ENCODE peak calls at places on chromosome 21, in eight cellular contexts. One of them, this sample, is unnamed.

GRCh38 chr21:42624936-42625335 is 28.5 kb upstream of the PDE9A start:
- DNase-seq in AG04449: no peak
- DNase-seq in OCI-LY7: no peak
- DNase-seq in epithelial cell of esophagus: no peak
- DNase-seq in GM10248: no peak
- DNase-seq in B cell: no peak
- DNase-seq in PC-9: no peak
- DNase-seq in cardiac fibroblast: no peak
- DNase-seq in this sample: no peak

GRCh38 chr21:24955275-24955961 is 651.9 kb downstream of the MRPL39 start:
- DNase-seq in AG04449: no peak
- DNase-seq in OCI-LY7: no peak
- DNase-seq in epithelial cell of esophagus: no peak
- DNase-seq in GM10248: peak
- DNase-seq in B cell: no peak
- DNase-seq in PC-9: no peak
- DNase-seq in cardiac fibroblast: no peak
- DNase-seq in this sample: peak

GRCh38 chr21:45336870-45337269 is 49.2 kb upstream of the POFUT2 start:
- DNase-seq in AG04449: no peak
- DNase-seq in OCI-LY7: no peak
- DNase-seq in epithelial cell of esophagus: no peak
- DNase-seq in GM10248: no peak
- DNase-seq in B cell: no peak
- DNase-seq in PC-9: no peak
- DNase-seq in cardiac fibroblast: peak
- DNase-seq in this sample: no peak

GRCh38 chr21:43303240-43304178 is 123.4 kb downstream of the SIK1 start:
- DNase-seq in AG04449: no peak
- DNase-seq in OCI-LY7: no peak
- DNase-seq in epithelial cell of esophagus: no peak
- DNase-seq in GM10248: no peak
- DNase-seq in B cell: no peak
- DNase-seq in PC-9: no peak
- DNase-seq in cardiac fibroblast: no peak
- DNase-seq in this sample: no peak

GRCh38 chr21:44019568-44019958 is 7.5 kb downstream of the TRAPPC10 start:
- DNase-seq in AG04449: no peak
- DNase-seq in OCI-LY7: no peak
- DNase-seq in epithelial cell of esophagus: no peak
- DNase-seq in GM10248: no peak
- DNase-seq in B cell: no peak
- DNase-seq in PC-9: no peak
- DNase-seq in cardiac fibroblast: no peak
- DNase-seq in this sample: no peak

GRCh38 chr21:45302082-45303061 is 14.7 kb upstream of the POFUT2 start:
- DNase-seq in AG04449: no peak
- DNase-seq in OCI-LY7: no peak
- DNase-seq in epithelial cell of esophagus: no peak
- DNase-seq in GM10248: no peak
- DNase-seq in B cell: no peak
- DNase-seq in PC-9: no peak
- DNase-seq in cardiac fibroblast: peak
- DNase-seq in this sample: no peak

GRCh38 chr21:44043613-44044012 is 31.5 kb downstream of the TRAPPC10 start:
- DNase-seq in AG04449: no peak
- DNase-seq in OCI-LY7: peak
- DNase-seq in epithelial cell of esophagus: no peak
- DNase-seq in GM10248: no peak
- DNase-seq in B cell: no peak
- DNase-seq in PC-9: no peak
- DNase-seq in cardiac fibroblast: no peak
- DNase-seq in this sample: no peak

GRCh38 chr21:43797415-43797814 is 8.0 kb downstream of the RRP1 start:
- DNase-seq in AG04449: no peak
- DNase-seq in OCI-LY7: no peak
- DNase-seq in epithelial cell of esophagus: no peak
- DNase-seq in GM10248: no peak
- DNase-seq in B cell: no peak
- DNase-seq in PC-9: no peak
- DNase-seq in cardiac fibroblast: no peak
- DNase-seq in this sample: no peak

GRCh38 chr21:42553435-42553834 is 39.8 kb downstream of the SLC37A1 start:
- DNase-seq in AG04449: no peak
- DNase-seq in OCI-LY7: no peak
- DNase-seq in epithelial cell of esophagus: no peak
- DNase-seq in GM10248: no peak
- DNase-seq in B cell: no peak
- DNase-seq in PC-9: no peak
- DNase-seq in cardiac fibroblast: no peak
- DNase-seq in this sample: no peak

GRCh38 chr21:42760977-42761751 is 107.7 kb downstream of the PDE9A start:
- DNase-seq in AG04449: no peak
- DNase-seq in OCI-LY7: no peak
- DNase-seq in epithelial cell of esophagus: no peak
- DNase-seq in GM10248: no peak
- DNase-seq in B cell: no peak
- DNase-seq in PC-9: no peak
- DNase-seq in cardiac fibroblast: no peak
- DNase-seq in this sample: no peak

GRCh38 chr21:14968821-14969220 is 96.0 kb downstream of the NRIP1 start:
- DNase-seq in AG04449: no peak
- DNase-seq in OCI-LY7: no peak
- DNase-seq in epithelial cell of esophagus: no peak
- DNase-seq in GM10248: no peak
- DNase-seq in B cell: no peak
- DNase-seq in PC-9: no peak
- DNase-seq in cardiac fibroblast: peak
- DNase-seq in this sample: no peak

GRCh38 chr21:45982256-45982757 is 737 bp downstream of the COL6A1 start:
- DNase-seq in AG04449: no peak
- DNase-seq in OCI-LY7: no peak
- DNase-seq in epithelial cell of esophagus: no peak
- DNase-seq in GM10248: no peak
- DNase-seq in B cell: no peak
- DNase-seq in PC-9: peak
- DNase-seq in cardiac fibroblast: no peak
- DNase-seq in this sample: no peak

GRCh38 chr21:31801551-31802234 is 69.8 kb upstream of the SCAF4 start:
- DNase-seq in AG04449: no peak
- DNase-seq in OCI-LY7: no peak
- DNase-seq in epithelial cell of esophagus: no peak
- DNase-seq in GM10248: no peak
- DNase-seq in B cell: no peak
- DNase-seq in PC-9: no peak
- DNase-seq in cardiac fibroblast: no peak
- DNase-seq in this sample: no peak

GRCh38 chr21:46189213-46189958 is 5.1 kb upstream of the SPATC1L start:
- DNase-seq in AG04449: no peak
- DNase-seq in OCI-LY7: no peak
- DNase-seq in epithelial cell of esophagus: peak
- DNase-seq in GM10248: no peak
- DNase-seq in B cell: peak
- DNase-seq in PC-9: no peak
- DNase-seq in cardiac fibroblast: peak
- DNase-seq in this sample: no peak

GRCh38 chr21:14711287-14711686 is 165.2 kb upstream of the SAMSN1 start:
- DNase-seq in AG04449: no peak
- DNase-seq in OCI-LY7: no peak
- DNase-seq in epithelial cell of esophagus: peak
- DNase-seq in GM10248: no peak
- DNase-seq in B cell: no peak
- DNase-seq in PC-9: no peak
- DNase-seq in cardiac fibroblast: no peak
- DNase-seq in this sample: no peak

GRCh38 chr21:15968911-15969310 is 239.1 kb downstream of the USP25 start:
- DNase-seq in AG04449: no peak
- DNase-seq in OCI-LY7: no peak
- DNase-seq in epithelial cell of esophagus: no peak
- DNase-seq in GM10248: no peak
- DNase-seq in B cell: no peak
- DNase-seq in PC-9: no peak
- DNase-seq in cardiac fibroblast: no peak
- DNase-seq in this sample: no peak
- TF ChIP-seq CTCF in AG04449: no peak
- TF ChIP-seq CTCF in OCI-LY7: no peak
- TF ChIP-seq CTCF in epithelial cell of esophagus: no peak
- TF ChIP-seq CTCF in GM10248: no peak
- TF ChIP-seq CTCF in B cell: no peak
- TF ChIP-seq CTCF in PC-9: no peak
- TF ChIP-seq CTCF in cardiac fibroblast: no peak
- TF ChIP-seq CTCF in this sample: no peak

GRCh38 chr21:26297856-26298255 is 127.3 kb upstream of the APP start:
- DNase-seq in AG04449: no peak
- DNase-seq in OCI-LY7: no peak
- DNase-seq in epithelial cell of esophagus: no peak
- DNase-seq in GM10248: no peak
- DNase-seq in B cell: no peak
- DNase-seq in PC-9: no peak
- DNase-seq in cardiac fibroblast: no peak
- DNase-seq in this sample: no peak
- TF ChIP-seq CTCF in AG04449: no peak
- TF ChIP-seq CTCF in OCI-LY7: no peak
- TF ChIP-seq CTCF in epithelial cell of esophagus: no peak
- TF ChIP-seq CTCF in GM10248: no peak
- TF ChIP-seq CTCF in B cell: no peak
- TF ChIP-seq CTCF in PC-9: no peak
- TF ChIP-seq CTCF in cardiac fibroblast: no peak
- TF ChIP-seq CTCF in this sample: no peak

GRCh38 chr21:35244514-35244913 is 195.4 kb upstream of the RUNX1 start:
- DNase-seq in AG04449: no peak
- DNase-seq in OCI-LY7: no peak
- DNase-seq in epithelial cell of esophagus: peak
- DNase-seq in GM10248: no peak
- DNase-seq in B cell: no peak
- DNase-seq in PC-9: no peak
- DNase-seq in cardiac fibroblast: peak
- DNase-seq in this sample: no peak
- TF ChIP-seq CTCF in AG04449: no peak
- TF ChIP-seq CTCF in OCI-LY7: no peak
- TF ChIP-seq CTCF in epithelial cell of esophagus: no peak
- TF ChIP-seq CTCF in GM10248: no peak
- TF ChIP-seq CTCF in B cell: no peak
- TF ChIP-seq CTCF in PC-9: no peak
- TF ChIP-seq CTCF in cardiac fibroblast: no peak
- TF ChIP-seq CTCF in this sample: no peak

GRCh38 chr21:39136711-39137110 is 46.5 kb downstream of the PSMG1 start:
- DNase-seq in AG04449: no peak
- DNase-seq in OCI-LY7: no peak
- DNase-seq in epithelial cell of esophagus: peak
- DNase-seq in GM10248: no peak
- DNase-seq in B cell: no peak
- DNase-seq in PC-9: peak
- DNase-seq in cardiac fibroblast: no peak
- DNase-seq in this sample: no peak

GRCh38 chr21:39134288-39134810 is 48.9 kb downstream of the PSMG1 start:
- DNase-seq in AG04449: no peak
- DNase-seq in OCI-LY7: no peak
- DNase-seq in epithelial cell of esophagus: no peak
- DNase-seq in GM10248: no peak
- DNase-seq in B cell: no peak
- DNase-seq in PC-9: no peak
- DNase-seq in cardiac fibroblast: no peak
- DNase-seq in this sample: no peak

GRCh38 chr21:39132248-39132647 is 51.0 kb downstream of the PSMG1 start:
- DNase-seq in AG04449: no peak
- DNase-seq in OCI-LY7: no peak
- DNase-seq in epithelial cell of esophagus: peak
- DNase-seq in GM10248: no peak
- DNase-seq in B cell: no peak
- DNase-seq in PC-9: no peak
- DNase-seq in cardiac fibroblast: no peak
- DNase-seq in this sample: no peak

GRCh38 chr21:39141502-39141901 is 41.7 kb downstream of the PSMG1 start:
- DNase-seq in AG04449: no peak
- DNase-seq in OCI-LY7: no peak
- DNase-seq in epithelial cell of esophagus: no peak
- DNase-seq in GM10248: no peak
- DNase-seq in B cell: no peak
- DNase-seq in PC-9: no peak
- DNase-seq in cardiac fibroblast: peak
- DNase-seq in this sample: no peak

DNA sequence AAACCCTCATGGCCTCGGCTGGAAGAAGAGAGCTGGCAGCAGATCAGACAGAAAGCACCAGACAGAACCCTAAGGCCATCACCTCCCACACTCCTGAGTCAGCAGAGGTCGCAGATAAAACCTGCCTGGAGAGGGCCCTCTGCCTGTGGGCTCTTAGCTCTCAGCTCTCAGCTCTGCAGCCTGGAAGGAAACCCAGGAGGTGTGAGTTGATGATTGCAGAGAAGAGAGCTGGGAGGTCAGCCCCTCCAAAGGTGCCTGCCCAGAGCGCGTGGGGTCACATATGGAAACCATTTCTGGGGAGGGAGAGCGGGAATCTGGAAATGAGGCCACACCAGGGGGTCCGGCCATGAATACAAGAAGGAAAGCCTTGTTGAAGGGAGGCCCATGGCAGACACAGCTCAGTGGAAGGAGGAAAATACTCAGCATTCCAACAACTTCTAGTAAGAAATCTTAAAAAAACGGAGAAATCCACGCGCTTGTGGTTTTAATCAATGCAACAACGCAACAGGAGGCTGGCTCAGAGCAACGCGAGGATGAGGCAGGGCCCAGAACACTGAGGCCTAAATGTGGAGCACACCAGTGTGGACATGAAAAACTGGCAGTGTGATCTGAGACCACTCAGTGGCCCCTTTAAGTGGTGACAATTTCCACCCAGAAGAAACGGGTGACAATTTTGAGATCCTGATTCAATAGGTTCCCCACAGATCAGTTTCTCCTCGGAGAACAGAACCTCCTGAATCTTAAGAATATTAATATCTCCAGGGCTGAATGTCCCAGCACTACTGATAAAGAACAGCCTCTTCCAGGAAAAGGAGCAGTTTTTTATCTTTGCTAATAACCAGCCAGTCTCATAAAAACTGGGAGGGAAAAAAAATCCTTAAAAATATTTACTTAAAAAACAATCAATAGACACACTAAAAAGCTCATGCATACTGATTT is 45.7 kb downstream of the PSMG1 start:
- DNase-seq in AG04449: no peak
- DNase-seq in OCI-LY7: no peak
- DNase-seq in epithelial cell of esophagus: peak
- DNase-seq in GM10248: no peak
- DNase-seq in B cell: no peak
- DNase-seq in PC-9: no peak
- DNase-seq in cardiac fibroblast: peak
- DNase-seq in this sample: no peak
- TF ChIP-seq CTCF in AG04449: peak
- TF ChIP-seq CTCF in OCI-LY7: no peak
- TF ChIP-seq CTCF in epithelial cell of esophagus: no peak
- TF ChIP-seq CTCF in GM10248: no peak
- TF ChIP-seq CTCF in B cell: no peak
- TF ChIP-seq CTCF in PC-9: no peak
- TF ChIP-seq CTCF in cardiac fibroblast: no peak
- TF ChIP-seq CTCF in this sample: no peak